ENCODE peak calls at places on chromosome 19, in ten cellular contexts. V, L, Z, W, B, F, H, Q, G and U are unnamed samples. For H3K4me1, the result is how much of the 10 kb centered on the place peaks cover.

GRCh38 chr19:51325161-51325979 is 13.9 kb downstream of the IGLON5 start:
- DNase-seq in V (no peak), L (no peak), Z (no peak), W (no peak), B (no peak), F (no peak), H (no peak), Q (no peak), G (no peak), U (no peak)

GRCh38 chr19:50994129-50994528 is 7.3 kb downstream of the KLK8 start:
- DNase-seq in V (no peak), L (no peak), Z (peak), W (no peak), B (no peak), F (no peak), H (no peak), Q (no peak), G (peak), U (peak)

GRCh38 chr19:43430142-43430710 is 15.5 kb downstream of the TEX101 start:
- DNase-seq in V (no peak), L (no peak), Z (no peak), W (no peak), B (peak), F (no peak), H (peak), Q (no peak), G (no peak), U (no peak)

GRCh38 chr19:39582891-39583625 is 19.3 kb upstream of the LGALS13 start:
- DNase-seq in V (no peak), L (no peak), Z (no peak), W (no peak), B (no peak), F (no peak), H (no peak), Q (no peak), G (no peak), U (no peak)

GRCh38 chr19:485583-486236 is 10.6 kb upstream of the MADCAM1 start:
- DNase-seq in V (no peak), L (peak), Z (no peak), W (peak), B (peak), F (peak), H (no peak), Q (no peak), G (peak), U (no peak)

GRCh38 chr19:17086129-17086528 is 10.6 kb downstream of the MYO9B start:
- DNase-seq in V (no peak), L (no peak), Z (no peak), W (no peak), B (no peak), F (no peak), H (no peak), Q (no peak), G (no peak), U (no peak)

GRCh38 chr19:13164370-13165090 is 14.3 kb downstream of the IER2 start:
- DNase-seq in V (peak), L (peak), Z (peak), W (peak), B (peak), F (no peak), H (peak), Q (no peak), G (peak), U (peak)

GRCh38 chr19:13843104-13843921 is 33.6 kb upstream of the NANOS3 start:
- DNase-seq in V (peak), L (peak), Z (no peak), W (peak), B (peak), F (no peak), H (peak), Q (no peak), G (peak), U (peak)

GRCh38 chr19:34734601-34735103 is 609 bp downstream of the ZNF181 start:
- DNase-seq in V (no peak), L (no peak), Z (no peak), W (no peak), B (peak), F (no peak), H (peak), Q (no peak), G (no peak), U (no peak)

DNA sequence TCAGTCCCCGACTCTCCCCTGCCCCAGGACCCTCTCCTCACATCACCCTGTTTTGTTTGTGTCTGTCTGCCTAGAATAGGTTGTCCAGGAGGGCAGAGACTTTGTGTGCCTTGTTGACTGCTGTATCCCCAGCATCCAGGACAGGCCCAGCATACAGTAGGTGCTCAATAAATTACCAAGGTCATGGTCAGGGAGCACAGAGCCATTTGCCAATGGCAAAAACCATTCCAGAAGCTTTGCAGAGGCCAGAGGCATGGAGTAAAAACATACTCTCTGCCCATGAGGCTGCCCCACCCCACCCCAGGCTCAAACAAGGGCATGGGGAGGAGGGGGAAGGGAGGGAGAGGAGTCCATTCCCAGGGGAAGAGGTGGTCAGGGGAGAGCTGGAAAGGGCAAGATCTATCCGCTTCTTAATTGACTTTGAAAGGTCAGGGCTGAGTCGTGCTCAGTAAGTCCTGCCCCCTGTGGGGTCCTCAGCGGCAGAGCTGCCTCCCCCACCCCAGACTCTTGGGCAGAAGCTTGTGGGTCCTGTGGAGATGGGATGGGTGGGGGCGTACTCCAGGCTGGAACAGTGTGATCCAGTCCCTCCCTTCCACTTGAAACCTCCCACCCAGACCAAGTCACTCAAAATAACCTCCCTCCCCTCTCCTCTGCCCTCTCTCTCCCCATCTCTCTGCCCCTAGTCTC is 4.4 kb downstream of the GPR4 start:
- DNase-seq in V (no peak), L (no peak), Z (no peak), W (no peak), B (no peak), F (no peak), H (peak), Q (no peak), G (no peak), U (no peak)
- H3K4me1 ChIP-seq in V (under half), L (half or more), Z (under half), W (under half), B (under half), F (under half), H (half or more), Q (under half), G (under half), U (under half)

GRCh38 chr19:3411636-3412035 is 45.3 kb downstream of the NFIC start:
- DNase-seq in V (no peak), L (no peak), Z (no peak), W (peak), B (no peak), F (peak), H (no peak), Q (no peak), G (no peak), U (no peak)

GRCh38 chr19:3409346-3410064 is 43.1 kb downstream of the NFIC start:
- DNase-seq in V (no peak), L (peak), Z (no peak), W (peak), B (peak), F (peak), H (no peak), Q (no peak), G (no peak), U (peak)

GRCh38 chr19:3415695-3416094 is 49.3 kb downstream of the NFIC start:
- DNase-seq in V (no peak), L (no peak), Z (no peak), W (no peak), B (no peak), F (no peak), H (no peak), Q (no peak), G (no peak), U (no peak)

GRCh38 chr19:3412066-3412465 is 45.7 kb downstream of the NFIC start:
- DNase-seq in V (no peak), L (no peak), Z (no peak), W (peak), B (no peak), F (no peak), H (no peak), Q (no peak), G (no peak), U (no peak)

DNA sequence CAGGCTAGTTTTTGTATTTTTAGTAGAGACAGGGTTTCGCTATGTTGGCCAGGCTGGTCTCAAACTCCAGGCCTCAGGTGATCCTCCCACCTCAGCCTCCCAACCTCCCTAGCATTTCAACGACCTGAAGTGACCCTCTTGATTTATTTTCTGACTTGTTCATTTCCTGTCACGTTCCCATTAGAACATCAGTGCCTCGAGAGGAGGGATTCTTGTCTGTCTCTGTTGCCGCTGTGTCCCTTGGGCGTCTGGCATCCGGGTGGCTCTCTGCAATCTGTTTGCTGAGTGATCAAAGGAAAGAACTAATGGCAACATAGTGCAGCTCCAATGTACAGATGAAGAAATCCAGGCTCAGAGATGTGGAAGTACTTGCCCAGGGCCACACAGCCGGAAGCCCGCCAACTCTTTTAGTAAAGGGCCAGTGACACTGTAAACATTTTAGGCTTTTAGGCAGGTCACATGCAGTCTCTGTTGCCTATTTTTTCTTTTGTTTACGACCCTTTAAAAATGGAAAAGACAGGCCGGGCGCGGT is 47.5 kb downstream of the NFIC start:
- DNase-seq in V (no peak), L (no peak), Z (no peak), W (peak), B (no peak), F (no peak), H (no peak), Q (no peak), G (no peak), U (peak)
- TF ChIP-seq CTCF in V (no peak), L (no peak), Z (no peak), W (no peak), B (no peak), F (no peak), H (no peak), Q (no peak), G (no peak), U (no peak)

GRCh38 chr19:54312436-54313362 is at the start of gene LILRA5:
- DNase-seq in V (no peak), L (peak), Z (no peak), W (peak), B (no peak), F (peak), H (no peak), Q (no peak), G (no peak), U (no peak)
- H3K4me1 ChIP-seq in V (under half), L (under half), Z (under half), W (under half), B (under half), F (under half), H (under half), Q (under half), G (under half), U (under half)

GRCh38 chr19:36417752-36418286 is 625 bp downstream of the ZFP82 start:
- DNase-seq in V (no peak), L (no peak), Z (peak), W (no peak), B (peak), F (no peak), H (peak), Q (no peak), G (no peak), U (peak)

GRCh38 chr19:36423925-36424324 is 5.5 kb upstream of the ZFP82 start:
- DNase-seq in V (no peak), L (no peak), Z (no peak), W (no peak), B (no peak), F (no peak), H (peak), Q (no peak), G (no peak), U (peak)

GRCh38 chr19:36421749-36422481 is 3.5 kb upstream of the ZFP82 start:
- DNase-seq in V (no peak), L (no peak), Z (no peak), W (no peak), B (no peak), F (no peak), H (peak), Q (no peak), G (no peak), U (no peak)

GRCh38 chr19:36420961-36421748 is 2.7 kb upstream of the ZFP82 start:
- DNase-seq in V (peak), L (peak), Z (no peak), W (no peak), B (peak), F (no peak), H (peak), Q (no peak), G (peak), U (no peak)

GRCh38 chr19:36418287-36419001 is at the start of gene ZFP82:
- DNase-seq in V (peak), L (peak), Z (peak), W (peak), B (peak), F (peak), H (peak), Q (peak), G (peak), U (peak)
- TF ChIP-seq CTCF in V (no peak), L (peak), Z (no peak), W (no peak), B (no peak), F (no peak), H (no peak), Q (no peak), G (no peak), U (no peak)

DNA sequence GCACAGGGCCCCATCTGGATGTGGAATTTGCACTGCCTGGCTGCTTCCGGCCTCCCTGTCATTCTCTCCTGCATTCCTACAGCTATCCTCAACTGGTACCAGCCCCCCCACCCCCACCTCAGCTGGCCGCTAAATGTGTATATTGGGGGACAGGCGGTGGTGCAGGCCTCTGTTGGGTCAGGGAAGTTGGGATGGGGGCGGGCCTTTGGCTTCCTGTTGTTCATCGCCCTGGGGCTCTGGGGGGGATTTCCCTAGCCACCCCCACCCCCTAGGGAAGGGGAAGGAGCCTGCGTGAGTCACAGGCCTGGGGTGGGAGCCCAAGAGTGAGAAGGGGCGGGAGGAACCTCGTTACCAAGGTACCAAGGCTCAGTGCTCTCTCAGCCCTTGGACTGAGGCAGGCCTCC is 10.6 kb downstream of the POU2F2 start:
- DNase-seq in V (peak), L (peak), Z (peak), W (peak), B (no peak), F (no peak), H (peak), Q (peak), G (peak), U (no peak)
- H3K4me1 ChIP-seq in V (under half), L (under half), Z (half or more), W (under half), B (under half), F (under half), H (under half), Q (under half), G (under half), U (under half)

DNA sequence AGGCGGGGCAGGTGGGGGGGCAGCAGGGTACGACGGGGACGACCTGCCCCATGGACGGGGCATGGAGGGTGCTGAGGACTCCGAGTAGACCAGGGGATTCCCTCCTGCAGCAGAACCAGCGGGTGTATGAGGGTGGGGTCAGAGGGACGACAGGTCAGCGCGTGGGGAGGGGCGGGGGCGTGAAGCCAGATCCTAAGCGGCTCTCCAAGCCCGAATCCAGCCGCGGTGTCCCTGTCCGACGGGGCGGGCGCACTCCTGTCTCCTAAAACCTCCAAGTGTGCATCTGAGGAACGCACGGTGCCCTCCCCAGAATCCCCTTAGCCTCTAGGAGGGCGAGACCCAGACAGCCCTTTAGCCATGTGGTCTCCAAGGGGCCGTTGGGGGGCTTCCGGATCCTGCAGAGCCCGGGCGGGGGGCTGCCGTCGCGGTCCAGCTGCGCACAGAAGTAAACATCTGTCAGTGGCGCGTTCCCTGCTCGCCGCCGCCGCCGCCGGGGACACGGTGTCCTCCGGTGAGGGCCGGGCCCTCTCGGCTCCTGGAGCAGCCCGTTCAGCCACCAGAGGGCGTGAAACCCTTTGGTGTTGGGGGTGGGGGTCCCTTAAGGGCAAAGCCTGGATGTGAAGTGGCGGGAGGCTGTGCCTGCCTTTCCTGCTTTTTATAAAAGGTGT is 732 bp downstream of the NRTN start:
- DNase-seq in V (peak), L (peak), Z (peak), W (no peak), B (peak), F (no peak), H (peak), Q (no peak), G (peak), U (peak)
- TF ChIP-seq CTCF in V (peak), L (peak), Z (peak), W (peak), B (peak), F (peak), H (peak), Q (peak), G (peak), U (peak)

GRCh38 chr19:29664753-29665214 is 477 bp upstream of the PLEKHF1 start:
- DNase-seq in V (no peak), L (no peak), Z (no peak), W (no peak), B (no peak), F (no peak), H (no peak), Q (no peak), G (no peak), U (no peak)

GRCh38 chr19:29663861-29664752 is 1.2 kb upstream of the PLEKHF1 start:
- DNase-seq in V (peak), L (no peak), Z (no peak), W (no peak), B (no peak), F (no peak), H (no peak), Q (no peak), G (peak), U (no peak)

GRCh38 chr19:29662278-29662603 is 3.0 kb upstream of the PLEKHF1 start:
- DNase-seq in V (no peak), L (no peak), Z (no peak), W (no peak), B (no peak), F (no peak), H (no peak), Q (no peak), G (no peak), U (no peak)

GRCh38 chr19:29660835-29661234 is 4.4 kb upstream of the PLEKHF1 start:
- DNase-seq in V (no peak), L (no peak), Z (no peak), W (no peak), B (no peak), F (no peak), H (no peak), Q (no peak), G (no peak), U (no peak)

DNA sequence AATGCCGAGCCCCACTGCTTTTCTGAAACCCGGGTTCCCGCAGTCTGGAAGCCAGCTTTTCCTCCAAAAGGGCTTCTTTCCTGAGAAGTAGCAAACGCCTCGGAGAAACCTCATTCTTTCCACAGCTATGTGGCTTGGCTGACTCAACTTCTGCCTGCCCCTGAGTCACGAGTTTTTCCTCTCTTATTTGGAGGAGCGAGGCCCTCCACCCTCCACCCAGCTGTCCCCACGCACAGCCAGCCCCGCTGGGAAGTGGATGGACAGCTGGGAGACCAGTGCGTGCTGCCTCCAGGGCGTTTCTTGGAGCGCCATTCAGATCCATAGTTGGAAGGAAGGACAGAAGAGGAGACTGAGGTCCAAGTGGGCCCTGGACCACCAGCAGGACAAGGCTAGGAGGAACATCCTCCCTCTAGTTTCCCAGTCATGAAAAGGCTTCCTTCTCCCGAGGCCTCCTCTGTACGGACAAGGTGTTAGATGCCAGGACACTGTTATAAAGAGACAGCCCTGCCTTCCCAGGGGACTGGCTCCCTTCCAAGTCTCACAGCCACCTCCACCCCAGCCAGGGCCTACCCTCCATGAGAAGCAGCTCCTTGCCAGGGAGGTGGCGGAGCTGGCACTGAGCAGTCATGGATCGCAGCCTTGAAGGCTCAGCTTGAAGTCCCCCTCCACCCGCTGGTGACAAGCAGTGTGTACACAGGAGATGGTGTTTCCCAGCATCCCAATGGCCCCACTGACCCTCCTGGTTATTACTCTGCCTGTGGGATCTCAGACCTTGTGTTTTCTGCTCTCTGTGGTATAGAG is 2.5 kb upstream of the PLEKHF1 start:
- DNase-seq in V (peak), L (peak), Z (no peak), W (peak), B (peak), F (no peak), H (no peak), Q (no peak), G (peak), U (no peak)
- H3K4me1 ChIP-seq in V (under half), L (half or more), Z (under half), W (under half), B (under half), F (under half), H (under half), Q (under half), G (under half), U (under half)